ENCODE peak calls at places on chromosomes 1 and 21, in six cellular contexts. V, I, Z, E, R and T are unnamed samples. For H3K4me1 and H3K9me3, the result is how much of the 10 kb centered on the place peaks cover.

GRCh38 chr1:35047188-35047858 is 15.6 kb upstream of the ZMYM6 start:
- DNase-seq in V (no peak), I (no peak), Z (no peak), E (no peak), R (no peak), T (no peak)

GRCh38 chr1:116855220-116855619 is 54.5 kb upstream of the PTGFRN start:
- DNase-seq in V (peak), I (peak), Z (no peak), E (no peak), R (peak), T (peak)

GRCh38 chr1:25223471-25223870 is 8.8 kb downstream of the SYF2 start:
- DNase-seq in V (no peak), I (no peak), Z (no peak), E (no peak), R (no peak), T (no peak)

GRCh38 chr1:114333670-114334069 is 177.3 kb downstream of the TRIM33 start:
- DNase-seq in V (no peak), I (no peak), Z (no peak), E (no peak), R (no peak), T (no peak)

GRCh38 chr1:233735331-233735730 is 121.4 kb downstream of the KCNK1 start:
- DNase-seq in V (no peak), I (no peak), Z (no peak), E (no peak), R (no peak), T (no peak)

GRCh38 chr1:107622540-107622939 is 342.4 kb downstream of the VAV3 start:
- DNase-seq in V (no peak), I (no peak), Z (no peak), E (no peak), R (no peak), T (no peak)

GRCh38 chr1:244381887-244382565 is 69.7 kb downstream of the ADSS2 start:
- DNase-seq in V (no peak), I (no peak), Z (no peak), E (no peak), R (no peak), T (no peak)

GRCh38 chr1:187266051-187266450 is 437.3 kb downstream of the PLA2G4A start:
- DNase-seq in V (no peak), I (no peak), Z (no peak), E (no peak), R (no peak), T (no peak)

GRCh38 chr1:89950703-89951102 is 44.2 kb upstream of the ZNF326 start:
- DNase-seq in V (no peak), I (no peak), Z (no peak), E (no peak), R (no peak), T (no peak)
- H3K4me1 ChIP-seq in V (under half), I (under half), Z (under half), E (under half), R (under half), T (under half)

GRCh38 chr1:15289251-15289651 is 42.2 kb downstream of the FHAD1 start:
- DNase-seq in V (no peak), I (no peak), Z (no peak), E (peak), R (no peak), T (no peak)

GRCh38 chr1:15287591-15287990 is 40.6 kb downstream of the FHAD1 start:
- DNase-seq in V (no peak), I (no peak), Z (no peak), E (no peak), R (no peak), T (no peak)

GRCh38 chr1:15288173-15288926 is 41.3 kb downstream of the FHAD1 start:
- DNase-seq in V (no peak), I (no peak), Z (no peak), E (no peak), R (no peak), T (no peak)

GRCh38 chr1:15287035-15287434 is 40.0 kb downstream of the FHAD1 start:
- DNase-seq in V (no peak), I (no peak), Z (no peak), E (no peak), R (no peak), T (no peak)

DNA sequence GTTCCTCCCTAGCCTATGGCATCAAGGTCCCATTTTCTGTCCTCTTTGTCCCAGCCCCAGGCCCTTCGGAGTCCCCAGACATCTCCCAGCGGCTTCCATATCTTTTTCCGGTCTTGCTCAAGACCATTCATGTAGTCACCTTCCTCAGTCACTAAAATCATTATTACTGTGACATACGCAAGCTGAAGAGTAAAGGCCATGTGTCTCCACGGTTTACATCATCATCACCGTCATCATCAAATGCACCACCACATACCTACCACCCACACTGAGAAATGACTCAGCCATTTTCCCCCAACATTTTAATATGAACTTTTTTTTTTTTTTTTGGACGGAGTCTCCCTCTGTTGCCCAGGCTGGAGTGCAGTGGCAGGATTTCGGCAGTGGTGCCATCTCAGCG is 43.4 kb downstream of the FHAD1 start:
- DNase-seq in V (no peak), I (no peak), Z (no peak), E (no peak), R (no peak), T (no peak)
- H3K4me3 ChIP-seq in V (no peak), I (no peak), Z (no peak), E (no peak), R (no peak), T (no peak)

DNA sequence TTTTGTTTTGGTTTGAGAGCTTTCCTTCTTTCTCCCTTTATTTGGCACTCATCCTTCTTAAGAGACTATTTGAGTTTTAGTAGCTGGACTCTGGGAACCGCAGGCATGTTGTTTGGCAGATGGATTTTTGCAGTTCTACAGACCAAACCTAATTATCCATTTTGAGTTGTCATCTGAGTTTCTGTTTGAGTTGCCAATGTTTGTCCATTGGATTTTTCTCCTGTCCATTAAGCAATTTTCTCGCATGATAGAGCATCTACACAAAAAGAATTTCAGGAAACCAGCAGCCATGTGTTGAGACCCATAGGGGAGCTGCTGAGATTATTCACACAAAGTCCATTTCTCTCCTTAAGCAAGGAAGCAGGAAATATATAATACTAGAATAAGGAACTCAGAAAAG is 17.2 kb upstream of the CXADR start:
- DNase-seq in V (no peak), I (no peak), Z (no peak), E (no peak), R (no peak), T (no peak)
- H3K9me3 ChIP-seq in V (under half), I (under half), Z (under half), E (under half), R (under half), T (under half)

GRCh38 chr1:172536256-172536655 is 3.3 kb downstream of the SUCO start:
- DNase-seq in V (no peak), I (no peak), Z (no peak), E (no peak), R (no peak), T (no peak)

GRCh38 chr1:172540635-172541034 is 7.7 kb downstream of the SUCO start:
- DNase-seq in V (no peak), I (no peak), Z (no peak), E (no peak), R (no peak), T (no peak)

GRCh38 chr1:172533511-172534116 is 664 bp downstream of the SUCO start:
- DNase-seq in V (peak), I (no peak), Z (peak), E (no peak), R (no peak), T (peak)

GRCh38 chr1:172537366-172537765 is 4.4 kb downstream of the SUCO start:
- DNase-seq in V (no peak), I (no peak), Z (no peak), E (no peak), R (no peak), T (no peak)

GRCh38 chr1:172537827-172538391 is 5.0 kb downstream of the SUCO start:
- DNase-seq in V (no peak), I (no peak), Z (no peak), E (no peak), R (no peak), T (no peak)
- H3K4me1 ChIP-seq in V (under half), I (half or more), Z (under half), E (under half), R (half or more), T (under half)

DNA sequence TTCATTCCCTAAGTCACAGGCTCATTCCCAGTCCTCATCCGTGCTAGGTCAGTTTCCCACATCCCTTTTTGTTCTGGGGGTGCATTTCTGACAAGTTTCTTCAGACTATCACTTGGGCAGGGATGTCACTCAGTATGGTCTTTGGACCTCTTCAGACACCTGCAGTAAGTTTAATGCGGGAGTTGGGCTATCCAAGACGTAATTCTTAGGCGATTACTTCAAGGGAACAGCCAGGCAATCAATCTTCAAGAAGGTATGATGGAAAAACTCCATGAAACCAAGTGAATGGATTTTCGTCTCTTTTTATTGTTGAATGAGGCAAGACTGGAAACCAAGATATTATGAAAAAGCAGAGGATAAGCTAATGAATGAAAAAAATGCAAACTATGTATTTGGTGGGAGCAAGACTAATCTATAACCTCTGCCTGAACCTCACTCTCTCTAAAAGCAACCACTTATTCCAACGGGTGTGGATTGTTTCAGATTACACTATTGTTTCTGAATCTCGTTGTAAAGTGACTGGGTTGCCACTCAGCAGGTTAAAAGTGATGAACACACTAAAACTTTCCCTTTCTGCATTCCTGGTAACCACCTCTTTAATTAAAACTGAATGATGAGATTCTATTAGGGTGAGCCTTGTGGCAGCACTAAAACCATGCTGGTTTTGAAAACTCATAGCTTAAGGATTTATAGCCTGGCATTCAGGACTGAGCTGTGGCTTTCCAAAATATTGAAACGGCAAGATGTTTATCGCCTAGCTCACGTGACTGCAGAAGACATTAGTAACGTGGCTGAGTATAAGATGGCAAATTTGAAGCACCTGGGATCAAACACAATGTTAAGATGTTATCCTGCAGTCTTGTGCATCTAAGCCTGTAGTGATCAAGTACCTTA is 1.1 kb downstream of the RASAL2 start:
- DNase-seq in V (no peak), I (no peak), Z (no peak), E (no peak), R (no peak), T (no peak)
- H3K4me3 ChIP-seq in V (peak), I (peak), Z (peak), E (peak), R (peak), T (peak)

DNA sequence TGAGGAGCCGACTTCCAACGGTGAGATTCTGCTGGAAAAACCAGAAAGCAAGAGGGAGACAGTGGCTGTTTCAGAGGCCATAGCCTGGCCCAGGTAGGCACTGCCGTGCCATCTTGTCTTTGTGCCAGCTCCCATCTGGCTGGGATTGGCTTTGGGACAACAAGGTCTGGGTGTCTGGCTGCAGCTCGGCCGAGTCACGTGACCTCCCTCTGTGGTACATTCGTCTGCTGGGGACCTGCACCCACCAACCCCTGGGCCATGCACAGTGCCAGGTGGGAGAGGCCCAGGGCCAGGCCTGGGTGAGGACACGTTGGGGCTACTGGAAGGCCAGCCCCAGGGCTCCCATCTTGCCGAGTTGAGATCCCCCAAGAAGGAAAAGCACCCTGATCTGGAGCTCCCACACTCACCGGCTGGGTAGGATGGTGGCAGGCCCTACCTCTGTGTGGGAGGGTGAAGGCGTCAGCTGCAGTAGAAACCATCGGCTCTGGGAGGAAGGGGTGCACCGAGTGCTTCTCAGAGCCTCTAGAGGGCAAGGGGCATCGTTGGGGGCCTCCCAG is 25.3 kb upstream of the TTC34 start:
- DNase-seq in V (no peak), I (no peak), Z (no peak), E (peak), R (no peak), T (no peak)
- H3K9me3 ChIP-seq in V (under half), I (under half), Z (under half), E (under half), R (under half), T (under half)

DNA sequence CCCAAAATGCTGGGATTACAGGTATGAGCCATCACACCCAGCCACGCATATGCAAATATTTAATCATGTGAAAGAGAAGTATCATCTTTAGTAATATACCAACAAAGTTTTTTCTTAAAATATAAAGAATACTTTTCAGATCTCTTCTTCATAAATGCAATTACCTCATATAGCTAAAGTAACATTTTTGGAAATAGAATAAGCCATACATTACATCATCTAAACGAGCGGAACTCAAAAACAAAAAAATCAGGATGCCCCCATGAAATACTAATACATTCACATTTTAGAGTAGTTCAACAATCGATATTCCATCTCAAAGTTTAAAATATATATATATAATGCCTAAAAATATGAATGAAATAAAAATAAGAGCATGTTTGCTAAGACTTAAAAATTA is 4.7 kb downstream of the NDC1 start:
- DNase-seq in V (no peak), I (no peak), Z (no peak), E (no peak), R (no peak), T (no peak)
- H3K4me1 ChIP-seq in V (under half), I (under half), Z (under half), E (under half), R (under half), T (under half)

DNA sequence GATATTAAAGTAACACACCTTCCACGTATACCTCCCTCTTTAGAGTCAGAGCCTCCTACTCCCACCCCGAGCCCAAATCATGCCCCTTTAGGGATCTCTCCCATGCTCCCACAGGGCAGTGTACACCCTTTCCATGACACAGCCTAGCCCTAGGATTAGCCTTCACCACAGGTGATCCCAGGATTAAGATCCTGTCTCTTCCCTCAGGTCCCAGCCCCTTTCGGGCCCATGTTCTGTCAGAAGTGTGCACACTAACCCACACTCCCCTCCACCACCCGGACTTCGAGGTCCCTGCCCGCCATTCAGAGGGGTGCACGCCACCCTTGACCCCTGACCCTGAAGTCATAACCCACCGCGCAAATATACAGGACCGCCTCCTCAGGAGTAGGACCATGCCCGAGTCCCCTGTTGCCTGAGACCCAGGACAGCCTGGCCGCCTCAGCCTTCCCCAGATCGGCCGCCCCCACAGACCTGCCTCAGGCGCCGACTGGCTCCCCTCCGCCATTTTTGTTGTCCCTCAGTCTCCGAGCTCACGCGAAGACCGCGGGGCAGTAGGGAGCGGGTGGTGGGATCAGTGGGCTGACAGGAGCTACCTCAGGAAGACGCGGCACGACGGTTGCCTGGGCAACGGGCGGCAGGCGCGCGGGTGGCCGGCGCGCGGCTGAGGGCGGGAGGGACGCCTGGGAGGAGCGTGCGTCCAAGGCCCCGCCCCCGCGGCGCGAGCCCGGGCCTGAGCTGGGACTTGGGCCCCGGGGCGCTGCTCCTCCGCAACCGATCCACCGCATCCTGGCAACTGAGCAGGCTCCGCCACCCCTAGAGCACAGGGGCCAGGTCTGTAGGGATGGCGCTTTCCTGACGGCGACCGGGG is at the start of gene AGBL4:
- DNase-seq in V (no peak), I (peak), Z (peak), E (peak), R (peak), T (peak)
- H3K4me3 ChIP-seq in V (no peak), I (peak), Z (peak), E (no peak), R (peak), T (peak)